ENCODE peak calls at places on chromosomes 1 and 21, in six cellular contexts. C is CD4-positive, alpha-beta T cell; V is NCI-H1694; B is Right ventricle myocardium superior; W is NCI-H1930; F is NCI-H774. D is an unnamed sample.

GRCh38 chr1:34926894-34927293 is 2.6 kb downstream of the DLGAP3 start:
- DNase-seq in C (no peak), V (no peak), B (no peak), W (no peak), F (no peak), D (no peak)

GRCh38 chr1:92310185-92310597 is 11.3 kb downstream of the RPAP2 start:
- DNase-seq in C (no peak), V (peak), B (no peak), W (peak), F (no peak), D (no peak)

GRCh38 chr21:41641821-41642368 is 125.0 kb downstream of the RIPK4 start:
- DNase-seq in C (no peak), V (no peak), B (peak), W (no peak), F (no peak), D (peak)

GRCh38 chr1:2399890-2400575 is 8.4 kb downstream of the RER1 start:
- DNase-seq in C (no peak), V (no peak), B (no peak), W (no peak), F (no peak), D (no peak)

GRCh38 chr1:15598436-15598835 is 13.6 kb upstream of the AGMAT start:
- DNase-seq in C (no peak), V (peak), B (no peak), W (no peak), F (no peak), D (no peak)

GRCh38 chr1:201276891-201277290 is 6.4 kb upstream of the PKP1 start:
- DNase-seq in C (no peak), V (no peak), B (no peak), W (no peak), F (no peak), D (peak)

GRCh38 chr1:23370744-23371710 is 1.4 kb upstream of the ZNF436 start:
- DNase-seq in C (no peak), V (no peak), B (no peak), W (no peak), F (no peak), D (peak)

GRCh38 chr1:192604979-192605620 is 29.5 kb downstream of the RGS1 start:
- DNase-seq in C (no peak), V (no peak), B (no peak), W (no peak), F (no peak), D (no peak)

GRCh38 chr1:98389809-98390208 is 271.7 kb upstream of the SNX7 start:
- DNase-seq in C (no peak), V (no peak), B (no peak), W (no peak), F (no peak), D (no peak)

GRCh38 chr1:227959325-227959860 is 11.7 kb upstream of the WNT9A start:
- DNase-seq in C (no peak), V (no peak), B (no peak), W (no peak), F (no peak), D (peak)